ENCODE peak calls at places on chromosomes 11 and 22, in eight cellular contexts. O is left ventricle myocardium inferior, L is WERI-Rb-1, X is prostate gland, R is suprapubic skin, V is BJ, Q is foreskin fibroblast, I is lower leg skin. N is an unnamed sample.

GRCh38 chr22:46561435-46561905 is 24.1 kb upstream of the CELSR1 start:
- DNase-seq in O (peak), L (peak), X (no peak), R (peak), V (no peak), Q (no peak), I (no peak), N (peak)

GRCh38 chr22:37330200-37331033 is 48.1 kb downstream of the CYTH4 start:
- DNase-seq in O (no peak), L (peak), X (no peak), R (no peak), V (no peak), Q (peak), I (no peak), N (peak)

GRCh38 chr11:103936059-103936458 is 100.4 kb upstream of the DDI1 start:
- DNase-seq in O (no peak), L (no peak), X (no peak), R (no peak), V (no peak), Q (no peak), I (no peak), N (peak)

GRCh38 chr11:125990244-125990643 is 44.4 kb downstream of the VSIG10L2 start:
- DNase-seq in O (no peak), L (no peak), X (no peak), R (no peak), V (no peak), Q (peak), I (no peak), N (peak)

GRCh38 chr11:1870721-1871466 is 18.0 kb downstream of the LSP1 start:
- DNase-seq in O (peak), L (no peak), X (no peak), R (no peak), V (no peak), Q (no peak), I (no peak), N (no peak)

GRCh38 chr11:61586792-61587430 is 6.0 kb upstream of the SYT7 start:
- DNase-seq in O (no peak), L (peak), X (peak), R (no peak), V (no peak), Q (no peak), I (no peak), N (no peak)

GRCh38 chr11:16404781-16405180 is 48.4 kb upstream of the SOX6 start:
- DNase-seq in O (no peak), L (no peak), X (no peak), R (no peak), V (no peak), Q (no peak), I (no peak), N (no peak)

GRCh38 chr11:11463397-11463796 is 110.3 kb upstream of the CSNK2A3 start:
- DNase-seq in O (no peak), L (peak), X (no peak), R (no peak), V (no peak), Q (no peak), I (no peak), N (no peak)

GRCh38 chr11:85875505-85875904 is 20.3 kb downstream of the CCDC83 start:
- DNase-seq in O (no peak), L (no peak), X (no peak), R (no peak), V (peak), Q (no peak), I (no peak), N (peak)

GRCh38 chr22:37681001-37681424 is 5.1 kb upstream of the NOL12 start:
- DNase-seq in O (no peak), L (no peak), X (no peak), R (no peak), V (no peak), Q (peak), I (no peak), N (peak)

GRCh38 chr11:34650528-34650927 is 29.6 kb downstream of the EHF start:
- DNase-seq in O (no peak), L (no peak), X (no peak), R (no peak), V (no peak), Q (no peak), I (no peak), N (peak)

GRCh38 chr22:35649026-35649553 is 844 bp downstream of the APOL6 start:
- DNase-seq in O (no peak), L (no peak), X (no peak), R (no peak), V (no peak), Q (no peak), I (peak), N (no peak)

GRCh38 chr22:35645646-35646045 is 2.6 kb upstream of the APOL6 start:
- DNase-seq in O (no peak), L (no peak), X (no peak), R (no peak), V (no peak), Q (no peak), I (peak), N (no peak)

GRCh38 chr22:35648066-35649025 is at the start of gene APOL6:
- DNase-seq in O (no peak), L (no peak), X (peak), R (peak), V (no peak), Q (peak), I (peak), N (peak)

GRCh38 chr22:35651085-35651484 is 2.8 kb downstream of the APOL6 start:
- DNase-seq in O (no peak), L (no peak), X (no peak), R (no peak), V (no peak), Q (no peak), I (peak), N (no peak)

GRCh38 chr22:35649636-35650250 is 1.5 kb downstream of the APOL6 start:
- DNase-seq in O (no peak), L (peak), X (no peak), R (no peak), V (no peak), Q (no peak), I (peak), N (no peak)
- H3K4me3 ChIP-seq in O (peak), L (no peak), X (peak), R (peak), V (peak), Q (peak), I (no peak), N (no peak)

GRCh38 chr11:74683279-74683871 is 47.9 kb downstream of the CHRDL2 start:
- DNase-seq in O (peak), L (no peak), X (peak), R (peak), V (no peak), Q (no peak), I (peak), N (no peak)
- TF ChIP-seq CTCF in O (peak), L (no peak), X (no peak), R (peak), V (peak), Q (peak), I (no peak), N (peak)

DNA sequence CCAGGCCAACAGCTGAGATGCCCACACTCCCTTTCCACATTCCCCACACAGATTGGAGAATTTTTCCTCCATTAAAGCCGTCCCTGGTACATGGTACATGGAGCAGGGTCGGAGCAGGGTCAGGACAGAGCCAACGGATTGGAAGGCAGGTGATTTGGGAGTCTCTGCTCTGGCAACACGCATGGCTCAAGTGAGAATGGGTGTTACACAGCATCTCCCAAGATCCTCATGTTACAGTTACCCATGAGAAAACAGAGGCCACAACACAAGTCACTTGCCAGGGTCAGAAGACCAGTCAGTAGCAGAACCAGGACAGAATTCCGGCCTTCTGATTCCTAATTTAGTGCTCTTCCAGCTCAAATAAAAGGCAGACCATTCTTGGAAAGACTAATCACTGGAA is 7.7 kb upstream of the F2 start:
- DNase-seq in O (no peak), L (no peak), X (no peak), R (no peak), V (no peak), Q (no peak), I (no peak), N (peak)
- H3K4me3 ChIP-seq in O (no peak), L (no peak), X (no peak), R (no peak), V (no peak), Q (no peak), I (no peak), N (no peak)

DNA sequence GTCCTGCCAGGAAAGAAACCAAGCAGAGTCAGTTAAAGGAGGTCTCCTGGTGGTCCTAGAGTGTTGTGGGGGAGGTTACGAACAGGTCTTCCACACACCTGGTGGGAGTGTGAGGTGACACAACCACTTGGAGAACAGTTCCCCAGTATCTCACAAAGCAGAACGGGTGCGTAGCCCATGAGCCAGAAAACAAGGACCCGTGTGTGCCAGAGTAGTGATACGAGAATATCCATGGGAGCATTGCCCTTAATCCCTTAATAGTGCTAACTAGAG is 21.7 kb upstream of the CLDN5 start:
- DNase-seq in O (no peak), L (no peak), X (no peak), R (no peak), V (no peak), Q (no peak), I (no peak), N (no peak)
- TF ChIP-seq CTCF in O (no peak), L (no peak), X (no peak), R (no peak), V (no peak), Q (no peak), I (no peak), N (no peak)

DNA sequence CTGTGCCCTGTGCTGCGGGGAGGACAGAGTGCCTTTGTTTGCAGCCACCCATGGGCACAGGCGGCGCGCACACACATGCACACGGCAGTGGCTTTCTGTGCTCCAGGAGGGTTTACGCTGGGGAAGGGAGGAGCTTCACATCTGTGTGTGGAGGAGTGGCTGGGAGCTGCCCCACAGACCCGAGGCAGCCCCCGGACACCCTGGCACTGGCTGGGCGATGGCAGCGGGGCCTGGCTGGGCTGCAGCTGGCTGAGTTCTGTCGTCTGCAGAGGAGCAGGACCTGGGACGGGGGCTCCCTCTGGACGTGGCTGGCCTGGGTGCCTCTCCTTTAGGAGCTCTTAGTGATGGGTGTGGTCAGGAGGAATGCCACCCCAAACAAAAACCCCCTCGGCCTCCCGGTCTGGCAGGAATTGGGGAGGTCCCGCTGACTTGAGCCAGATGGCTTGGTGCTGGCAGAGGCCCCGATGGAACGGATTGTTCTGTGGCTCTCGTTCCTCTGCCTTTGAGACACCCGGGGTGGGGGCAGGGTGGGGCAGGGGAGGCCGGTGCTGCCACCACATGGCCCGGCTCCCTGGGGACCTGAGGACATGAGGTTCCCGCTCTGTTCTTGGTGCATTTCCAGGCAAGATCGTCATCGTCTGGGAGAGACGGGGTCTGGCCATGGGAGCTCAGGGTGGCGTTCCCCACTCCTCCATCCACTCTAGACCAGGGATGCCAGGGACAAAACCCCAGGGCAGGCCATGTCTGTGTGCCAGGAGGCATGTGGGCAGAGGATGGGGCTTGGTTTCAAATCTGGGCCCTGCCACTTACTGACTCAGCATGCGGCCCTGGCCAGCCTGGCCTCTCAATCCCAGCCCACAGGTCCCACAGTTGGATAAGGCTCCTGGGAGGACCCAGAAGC is 1290.7 kb downstream of the BRD1 start:
- DNase-seq in O (no peak), L (no peak), X (peak), R (no peak), V (no peak), Q (no peak), I (no peak), N (no peak)
- H3K4me3 ChIP-seq in O (no peak), L (no peak), X (no peak), R (peak), V (no peak), Q (no peak), I (no peak), N (no peak)

GRCh38 chr11:64553554-64554201 is 37.3 kb upstream of the SLC22A12 start:
- DNase-seq in O (peak), L (peak), X (peak), R (peak), V (no peak), Q (peak), I (no peak), N (peak)

GRCh38 chr11:64558065-64558745 is 32.8 kb upstream of the SLC22A12 start:
- DNase-seq in O (no peak), L (no peak), X (no peak), R (peak), V (no peak), Q (no peak), I (no peak), N (no peak)

GRCh38 chr11:64558869-64559268 is 32.2 kb upstream of the SLC22A12 start:
- DNase-seq in O (no peak), L (no peak), X (no peak), R (peak), V (no peak), Q (no peak), I (no peak), N (no peak)

GRCh38 chr11:64556721-64557250 is 34.2 kb upstream of the SLC22A12 start:
- DNase-seq in O (no peak), L (no peak), X (no peak), R (peak), V (no peak), Q (no peak), I (no peak), N (no peak)

DNA sequence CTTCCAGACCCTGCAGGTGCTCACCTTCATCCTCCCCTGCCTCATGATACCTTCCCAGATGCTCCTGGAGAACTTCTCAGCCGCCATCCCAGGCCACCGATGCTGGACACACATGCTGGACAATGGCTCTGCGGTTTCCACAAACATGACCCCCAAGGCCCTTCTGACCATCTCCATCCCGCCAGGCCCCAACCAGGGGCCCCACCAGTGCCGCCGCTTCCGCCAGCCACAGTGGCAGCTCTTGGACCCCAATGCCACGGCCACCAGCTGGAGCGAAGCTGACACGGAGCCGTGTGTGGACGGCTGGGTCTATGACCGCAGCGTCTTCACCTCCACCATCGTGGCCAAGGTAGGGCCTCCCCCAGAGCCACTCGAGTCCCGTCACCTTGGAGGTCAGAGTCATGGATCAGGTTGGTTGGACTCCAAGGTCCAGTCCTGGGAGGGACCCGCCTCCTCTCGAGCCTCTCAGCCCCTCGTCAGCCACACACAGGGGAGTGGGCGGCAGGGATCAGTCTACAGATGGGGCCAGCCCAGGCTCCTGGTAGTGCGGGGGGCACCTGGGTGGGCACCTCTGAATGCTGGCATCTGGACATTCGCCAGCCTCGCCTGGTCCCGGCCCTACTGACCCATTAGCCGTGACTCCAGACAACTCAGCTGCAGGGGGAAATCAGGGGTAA is 34.8 kb upstream of the SLC22A12 start:
- DNase-seq in O (no peak), L (no peak), X (no peak), R (peak), V (no peak), Q (no peak), I (no peak), N (no peak)
- TF ChIP-seq CTCF in O (no peak), L (no peak), X (no peak), R (no peak), V (no peak), Q (no peak), I (no peak), N (no peak)